ENCODE peak calls at places on chromosome 5, in seven cellular contexts. B is fibroblast of mammary gland; L is GM13977; J is T-helper 1 cell; K is OCI-LY7; S is activated CD8-positive, alpha-beta T cell treated with anti-CD3 and anti-CD28 coated beads for 36 hours; Z is hepatic stellate cell. V is an unnamed sample.

GRCh38 chr5:56641635-56642255 is 173.6 kb upstream of the MAP3K1 start:
- DNase-seq in B (no peak), L (no peak), J (no peak), K (no peak), S (no peak), Z (no peak), V (no peak)

GRCh38 chr5:171432581-171433351 is 13.3 kb downstream of the FGF18 start:
- DNase-seq in B (no peak), L (no peak), J (no peak), K (no peak), S (no peak), Z (no peak), V (no peak)

GRCh38 chr5:56142620-56143431 is 90.3 kb downstream of the ANKRD55 start:
- DNase-seq in B (no peak), L (no peak), J (peak), K (no peak), S (peak), Z (no peak), V (no peak)

GRCh38 chr5:1245901-1246576 is 20.9 kb downstream of the SLC6A18 start:
- DNase-seq in B (no peak), L (no peak), J (no peak), K (peak), S (no peak), Z (no peak), V (no peak)

GRCh38 chr5:171388816-171389168 is 1.1 kb downstream of the NPM1 start:
- DNase-seq in B (no peak), L (peak), J (peak), K (no peak), S (peak), Z (no peak), V (peak)

GRCh38 chr5:54480296-54480695 is 24.8 kb downstream of the HSPB3 start:
- DNase-seq in B (peak), L (no peak), J (no peak), K (no peak), S (no peak), Z (no peak), V (peak)

GRCh38 chr5:170937072-170937471 is 75.3 kb downstream of the RANBP17 start:
- DNase-seq in B (no peak), L (no peak), J (no peak), K (no peak), S (no peak), Z (no peak), V (no peak)

GRCh38 chr5:6377582-6378127 is 692 bp downstream of the MED10 start:
- DNase-seq in B (peak), L (no peak), J (no peak), K (peak), S (peak), Z (no peak), V (no peak)

GRCh38 chr5:26003966-26004365 is 1034.4 kb downstream of the CDH9 start:
- DNase-seq in B (peak), L (no peak), J (no peak), K (no peak), S (no peak), Z (no peak), V (no peak)

GRCh38 chr5:160021818-160022446 is 13.0 kb downstream of the TTC1 start:
- DNase-seq in B (peak), L (peak), J (peak), K (peak), S (peak), Z (peak), V (peak)

GRCh38 chr5:168592014-168592368 is 12.8 kb upstream of the PANK3 start:
- DNase-seq in B (peak), L (no peak), J (no peak), K (no peak), S (no peak), Z (no peak), V (no peak)

GRCh38 chr5:147971472-147971871 is 65.1 kb upstream of the C5orf46 start:
- DNase-seq in B (no peak), L (no peak), J (no peak), K (no peak), S (no peak), Z (no peak), V (no peak)

GRCh38 chr5:123628860-123629544 is 117.0 kb downstream of the CSNK1G3 start:
- DNase-seq in B (no peak), L (no peak), J (no peak), K (no peak), S (no peak), Z (no peak), V (no peak)

GRCh38 chr5:5483880-5484595 is 61.6 kb downstream of the ICE1 start:
- DNase-seq in B (peak), L (no peak), J (no peak), K (no peak), S (no peak), Z (no peak), V (peak)

GRCh38 chr5:147509710-147510651 is at the start of gene DPYSL3:
- DNase-seq in B (peak), L (peak), J (no peak), K (no peak), S (peak), Z (peak), V (peak)

GRCh38 chr5:84618262-84618661 is 233.6 kb upstream of the EDIL3 start:
- DNase-seq in B (no peak), L (no peak), J (no peak), K (no peak), S (no peak), Z (no peak), V (no peak)

GRCh38 chr5:138702827-138703194 is 50.4 kb upstream of the CTNNA1 start:
- DNase-seq in B (no peak), L (no peak), J (no peak), K (no peak), S (no peak), Z (no peak), V (no peak)

GRCh38 chr5:39420482-39421145 is 4.2 kb downstream of the DAB2 start:
- DNase-seq in B (peak), L (no peak), J (no peak), K (no peak), S (no peak), Z (peak), V (peak)

GRCh38 chr5:7261049-7261448 is 134.9 kb upstream of the ADCY2 start:
- DNase-seq in B (peak), L (peak), J (peak), K (peak), S (no peak), Z (peak), V (no peak)

GRCh38 chr5:176810084-176810597 is at the start of gene UNC5A:
- DNase-seq in B (peak), L (peak), J (peak), K (peak), S (peak), Z (no peak), V (no peak)

GRCh38 chr5:127562252-127562651 is 44.8 kb downstream of the PRRC1 start:
- DNase-seq in B (peak), L (no peak), J (no peak), K (peak), S (no peak), Z (no peak), V (peak)

GRCh38 chr5:119439140-119439625 is 13.1 kb upstream of the HSD17B4 start:
- DNase-seq in B (no peak), L (no peak), J (no peak), K (no peak), S (peak), Z (no peak), V (no peak)

GRCh38 chr5:116445311-116445710 is 129.3 kb downstream of the SEMA6A start:
- DNase-seq in B (no peak), L (no peak), J (no peak), K (no peak), S (no peak), Z (no peak), V (no peak)

GRCh38 chr5:59798862-59799667 is 94.5 kb downstream of the PDE4D start:
- DNase-seq in B (peak), L (no peak), J (peak), K (peak), S (peak), Z (no peak), V (peak)

GRCh38 chr5:55533806-55534435 is 843 bp downstream of the PLPP1 start:
- DNase-seq in B (peak), L (peak), J (peak), K (peak), S (peak), Z (peak), V (peak)

GRCh38 chr5:141778211-141778610 is 96.2 kb upstream of the ARAP3 start:
- DNase-seq in B (peak), L (no peak), J (no peak), K (peak), S (peak), Z (peak), V (no peak)

GRCh38 chr5:14707811-14708210 is 43.3 kb downstream of the OTULIN start:
- DNase-seq in B (no peak), L (no peak), J (no peak), K (no peak), S (no peak), Z (no peak), V (no peak)

GRCh38 chr5:107472620-107473064 is 198.1 kb downstream of the EFNA5 start:
- DNase-seq in B (no peak), L (no peak), J (no peak), K (no peak), S (no peak), Z (no peak), V (no peak)

GRCh38 chr5:31771045-31771444 is 132.1 kb downstream of the PDZD2 start:
- DNase-seq in B (no peak), L (peak), J (no peak), K (no peak), S (no peak), Z (no peak), V (no peak)

GRCh38 chr5:14038341-14038959 is 94.0 kb upstream of the DNAH5 start:
- DNase-seq in B (peak), L (no peak), J (no peak), K (no peak), S (no peak), Z (peak), V (peak)

GRCh38 chr5:7396169-7397004 is 449 bp downstream of the ADCY2 start:
- DNase-seq in B (peak), L (peak), J (no peak), K (no peak), S (peak), Z (no peak), V (no peak)

GRCh38 chr5:90434116-90434714 is 24.7 kb upstream of the CETN3 start:
- DNase-seq in B (peak), L (no peak), J (peak), K (peak), S (peak), Z (no peak), V (peak)

GRCh38 chr5:132487095-132487428 is 3.5 kb downstream of the IRF1 start:
- DNase-seq in B (no peak), L (no peak), J (no peak), K (no peak), S (peak), Z (no peak), V (no peak)

GRCh38 chr5:97065475-97065874 is 76.9 kb downstream of the LIX1 start:
- DNase-seq in B (no peak), L (no peak), J (no peak), K (no peak), S (no peak), Z (no peak), V (no peak)

V was measured in HCEC 1CT.